ENCODE peak calls at places on chromosomes 1 and 21, in ten cellular contexts. E is prostate gland; Z is A673; P is MM.1S; F is GM23338; V is neuronal stem cell; L is CD4-positive, alpha-beta memory T cell; I is heart right ventricle; X is CD8-positive, alpha-beta memory T cell; B is ovary. K is an unnamed sample. For H3K4me1, the result is how much of the 10 kb centered on the place peaks cover.

GRCh38 chr1:203378529-203379271 is 27.8 kb upstream of the FMOD start:
- DNase-seq in V (no peak), Z (no peak), E (no peak), B (peak), X (no peak), F (no peak), P (peak), I (no peak), L (no peak), K (no peak)

GRCh38 chr1:182658055-182658454 is 26.3 kb downstream of the RGS8 start:
- DNase-seq in B (no peak), P (no peak), I (no peak), F (no peak), X (no peak), E (no peak), V (no peak), L (no peak), Z (no peak), K (no peak)

GRCh38 chr1:117600325-117600916 is 5.4 kb upstream of the TENT5C start:
- DNase-seq in L (no peak), I (no peak), F (no peak), E (no peak), Z (no peak), B (no peak), X (no peak), P (no peak), V (no peak), K (no peak)

GRCh38 chr1:232476538-232476950 is 153.4 kb downstream of the SIPA1L2 start:
- DNase-seq in Z (no peak), P (no peak), E (peak), I (no peak), B (no peak), F (no peak), X (no peak), V (no peak), L (no peak), K (peak)

GRCh38 chr1:115465802-115466363 is 127.8 kb upstream of the NGF start:
- DNase-seq in Z (no peak), E (no peak), I (no peak), P (no peak), F (no peak), B (no peak), L (no peak), X (no peak), V (no peak), K (no peak)

GRCh38 chr1:14945132-14946010 is 208.2 kb upstream of the TMEM51 start:
- DNase-seq in X (no peak), L (no peak), I (peak), V (no peak), E (peak), Z (peak), B (peak), F (peak), P (no peak), K (peak)

GRCh38 chr1:233240839-233241682 is 54.5 kb downstream of the PCNX2 start:
- DNase-seq in P (no peak), Z (peak), B (peak), X (no peak), I (peak), E (peak), L (no peak), F (peak), V (peak), K (no peak)

GRCh38 chr1:65068202-65069011 is 79.6 kb upstream of the AK4 start:
- DNase-seq in L (no peak), V (no peak), P (peak), Z (no peak), B (peak), E (peak), I (no peak), X (no peak), F (peak), K (peak)

GRCh38 chr1:167973832-167974231 is 37.0 kb upstream of the MPC2 start:
- DNase-seq in E (no peak), B (no peak), V (no peak), I (no peak), P (no peak), X (no peak), L (no peak), Z (no peak), F (no peak), K (no peak)

GRCh38 chr1:167977245-167977644 is 40.4 kb upstream of the MPC2 start:
- DNase-seq in B (no peak), X (no peak), V (no peak), L (no peak), F (no peak), P (no peak), Z (no peak), E (no peak), I (no peak), K (no peak)

GRCh38 chr1:167974698-167975097 is 37.8 kb upstream of the MPC2 start:
- DNase-seq in P (no peak), E (no peak), F (no peak), B (no peak), V (no peak), I (no peak), L (no peak), X (no peak), Z (no peak), K (no peak)
- H3K27ac ChIP-seq in P (no peak), E (no peak), F (no peak), B (no peak), V (no peak), I (no peak), L (no peak), X (no peak), Z (no peak), K (no peak)

GRCh38 chr1:154745750-154746425 is 124.2 kb downstream of the KCNN3 start:
- DNase-seq in L (no peak), P (no peak), F (no peak), Z (no peak), E (no peak), X (no peak), B (no peak), I (no peak), V (no peak), K (no peak)

GRCh38 chr1:154747841-154748766 is 122.0 kb downstream of the KCNN3 start:
- DNase-seq in E (no peak), L (peak), Z (no peak), V (no peak), X (peak), P (peak), B (no peak), F (no peak), I (no peak), K (no peak)

GRCh38 chr1:154745286-154745731 is 124.8 kb downstream of the KCNN3 start:
- DNase-seq in L (no peak), B (peak), Z (no peak), I (peak), F (no peak), P (peak), E (no peak), X (no peak), V (no peak), K (no peak)

GRCh38 chr1:154747380-154747779 is 122.7 kb downstream of the KCNN3 start:
- DNase-seq in L (no peak), X (no peak), P (no peak), I (no peak), F (no peak), Z (no peak), B (no peak), V (no peak), E (no peak), K (no peak)

GRCh38 chr1:154746620-154747299 is 123.3 kb downstream of the KCNN3 start:
- DNase-seq in B (no peak), V (no peak), E (no peak), I (no peak), L (no peak), X (no peak), Z (peak), F (no peak), P (no peak), K (no peak)
- H3K4me1 ChIP-seq in B (under half), V (under half), E (under half), I (under half), L (under half), X (under half), Z (under half), F (under half), P (half or more), K (under half)

GRCh38 chr21:28421716-28422480 is 570.8 kb downstream of the LTN1 start:
- DNase-seq in I (no peak), X (no peak), E (no peak), L (no peak), B (no peak), P (no peak), Z (no peak), F (no peak), V (no peak), K (peak)
- H3K27ac ChIP-seq in I (no peak), X (no peak), E (no peak), L (no peak), B (no peak), P (no peak), Z (no peak), F (no peak), V (no peak), K (no peak)

DNA sequence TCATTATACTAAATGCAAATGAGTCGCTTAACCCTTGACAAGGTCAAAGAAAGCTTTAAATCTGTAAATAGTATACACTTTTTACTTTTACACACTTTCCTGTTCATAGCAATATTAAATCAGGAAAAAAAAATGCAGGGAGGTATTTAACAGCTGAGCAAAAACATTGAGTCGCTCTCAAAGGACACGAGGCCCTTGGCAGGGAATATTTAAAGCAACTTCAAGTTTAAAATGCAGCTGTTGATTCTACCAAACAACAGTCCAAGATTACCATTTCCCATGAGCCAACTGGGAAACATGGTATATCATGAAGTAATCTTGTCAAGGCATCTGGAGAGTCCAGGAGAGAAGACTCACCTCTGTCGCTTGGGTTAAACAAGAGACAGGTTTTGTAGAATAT is 62.7 kb downstream of the CAPN2 start:
- DNase-seq in V (no peak), X (no peak), B (no peak), L (no peak), I (no peak), Z (no peak), E (no peak), P (no peak), F (no peak), K (no peak)
- H3K4me1 ChIP-seq in V (under half), X (under half), B (under half), L (under half), I (half or more), Z (under half), E (under half), P (under half), F (under half), K (under half)

DNA sequence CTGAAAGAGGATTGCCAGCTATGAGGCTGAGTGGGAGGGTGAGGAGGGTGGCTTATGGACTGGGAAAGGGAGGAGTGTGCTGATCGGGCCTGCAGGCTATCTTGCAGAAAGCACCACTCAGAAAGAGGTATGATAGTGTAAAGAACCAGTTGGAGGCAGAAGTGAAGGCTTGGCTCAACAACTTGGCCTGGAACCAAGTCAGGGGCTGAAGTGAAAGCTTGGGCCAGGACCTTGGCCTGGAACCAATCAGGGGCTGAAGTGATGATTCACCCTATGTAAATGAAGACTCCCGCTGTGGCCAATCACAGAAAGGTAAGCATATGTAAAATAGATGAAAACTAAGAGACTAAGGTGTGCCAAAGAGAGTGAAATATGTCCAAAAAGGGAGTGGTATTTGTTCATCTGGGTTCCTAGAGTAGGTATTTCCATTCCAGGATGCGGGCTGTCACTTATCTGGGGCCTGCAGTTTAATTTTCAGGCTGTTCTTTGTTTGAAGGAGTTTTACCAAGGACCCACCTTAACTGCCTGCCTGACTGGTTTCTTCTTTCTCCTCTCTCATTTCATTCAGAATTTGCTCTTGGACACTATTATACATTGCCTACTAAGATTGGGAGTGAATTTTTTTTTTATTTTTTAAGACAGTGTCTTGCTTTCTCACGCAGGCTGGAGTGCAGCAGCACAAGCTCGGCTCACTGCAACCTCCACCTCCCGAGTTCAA is 5.1 kb upstream of the RFX5 start:
- DNase-seq in I (no peak), B (no peak), P (peak), F (no peak), X (no peak), Z (no peak), V (no peak), L (no peak), E (no peak), K (peak)
- H3K27ac ChIP-seq in I (no peak), B (no peak), P (no peak), F (no peak), X (no peak), Z (no peak), V (no peak), L (no peak), E (no peak), K (no peak)

GRCh38 chr1:21307210-21307609 is 16.9 kb upstream of the ECE1 start:
- DNase-seq in X (no peak), I (no peak), L (no peak), E (no peak), B (no peak), Z (no peak), V (no peak), F (no peak), P (no peak), K (no peak)
- H3K4me1 ChIP-seq in X (under half), I (half or more), L (half or more), E (under half), B (under half), Z (under half), V (under half), F (under half), P (under half), K (half or more)

K was measured in mammary epithelial cell.